ENCODE peak calls at places on chromosomes 11 and 22, in eight cellular contexts. One of them, this sample, is unnamed.

GRCh38 chr11:110287537-110287936 is 8.9 kb downstream of the RDX start:
- DNase-seq in fibroblast of villous mesenchyme: no peak
- DNase-seq in breast epithelium: no peak
- DNase-seq in mammary epithelial cell: no peak
- DNase-seq in effector CD4-positive, alpha-beta T cell: no peak
- DNase-seq in head of caudate nucleus: no peak
- DNase-seq in AG10803: no peak
- DNase-seq in ELF-1: no peak
- DNase-seq in this sample: no peak

GRCh38 chr11:126459691-126460404 is 104.4 kb downstream of the ST3GAL4 start:
- DNase-seq in fibroblast of villous mesenchyme: peak
- DNase-seq in breast epithelium: no peak
- DNase-seq in mammary epithelial cell: no peak
- DNase-seq in effector CD4-positive, alpha-beta T cell: no peak
- DNase-seq in head of caudate nucleus: no peak
- DNase-seq in AG10803: peak
- DNase-seq in ELF-1: no peak
- DNase-seq in this sample: peak

GRCh38 chr11:106271126-106271525 is 193.7 kb downstream of the AASDHPPT start:
- DNase-seq in fibroblast of villous mesenchyme: no peak
- DNase-seq in breast epithelium: no peak
- DNase-seq in mammary epithelial cell: no peak
- DNase-seq in effector CD4-positive, alpha-beta T cell: no peak
- DNase-seq in head of caudate nucleus: no peak
- DNase-seq in AG10803: peak
- DNase-seq in ELF-1: no peak
- DNase-seq in this sample: no peak

GRCh38 chr11:59857444-59858434 is 8.5 kb downstream of the TCN1 start:
- DNase-seq in fibroblast of villous mesenchyme: peak
- DNase-seq in breast epithelium: no peak
- DNase-seq in mammary epithelial cell: peak
- DNase-seq in effector CD4-positive, alpha-beta T cell: no peak
- DNase-seq in head of caudate nucleus: no peak
- DNase-seq in AG10803: no peak
- DNase-seq in ELF-1: peak
- DNase-seq in this sample: no peak

GRCh38 chr11:8209208-8209807 is 40.5 kb upstream of the RIC3 start:
- DNase-seq in fibroblast of villous mesenchyme: no peak
- DNase-seq in breast epithelium: no peak
- DNase-seq in mammary epithelial cell: no peak
- DNase-seq in effector CD4-positive, alpha-beta T cell: no peak
- DNase-seq in head of caudate nucleus: no peak
- DNase-seq in AG10803: no peak
- DNase-seq in ELF-1: peak
- DNase-seq in this sample: no peak

GRCh38 chr11:117179048-117179999 is 781 bp downstream of the SIDT2 start:
- DNase-seq in fibroblast of villous mesenchyme: peak
- DNase-seq in breast epithelium: no peak
- DNase-seq in mammary epithelial cell: peak
- DNase-seq in effector CD4-positive, alpha-beta T cell: peak
- DNase-seq in head of caudate nucleus: peak
- DNase-seq in AG10803: peak
- DNase-seq in ELF-1: no peak
- DNase-seq in this sample: no peak

GRCh38 chr11:72298931-72299330 is 55.0 kb upstream of the PHOX2A start:
- DNase-seq in fibroblast of villous mesenchyme: no peak
- DNase-seq in breast epithelium: peak
- DNase-seq in mammary epithelial cell: no peak
- DNase-seq in effector CD4-positive, alpha-beta T cell: no peak
- DNase-seq in head of caudate nucleus: no peak
- DNase-seq in AG10803: no peak
- DNase-seq in ELF-1: no peak
- DNase-seq in this sample: no peak

GRCh38 chr11:75066061-75066460 is 30.6 kb downstream of the OR2AT4 start:
- DNase-seq in fibroblast of villous mesenchyme: no peak
- DNase-seq in breast epithelium: no peak
- DNase-seq in mammary epithelial cell: no peak
- DNase-seq in effector CD4-positive, alpha-beta T cell: no peak
- DNase-seq in head of caudate nucleus: no peak
- DNase-seq in AG10803: no peak
- DNase-seq in ELF-1: no peak
- DNase-seq in this sample: no peak

GRCh38 chr11:30855383-30856006 is 269.3 kb upstream of the MPPED2 start:
- DNase-seq in fibroblast of villous mesenchyme: peak
- DNase-seq in breast epithelium: no peak
- DNase-seq in mammary epithelial cell: no peak
- DNase-seq in effector CD4-positive, alpha-beta T cell: no peak
- DNase-seq in head of caudate nucleus: no peak
- DNase-seq in AG10803: peak
- DNase-seq in ELF-1: no peak
- DNase-seq in this sample: no peak

GRCh38 chr11:132114185-132114584 is 743.8 kb downstream of the NTM start:
- DNase-seq in fibroblast of villous mesenchyme: no peak
- DNase-seq in breast epithelium: no peak
- DNase-seq in mammary epithelial cell: no peak
- DNase-seq in effector CD4-positive, alpha-beta T cell: no peak
- DNase-seq in head of caudate nucleus: no peak
- DNase-seq in AG10803: peak
- DNase-seq in ELF-1: peak
- DNase-seq in this sample: no peak

GRCh38 chr22:42993651-42994275 is 21.2 kb downstream of the PACSIN2 start:
- DNase-seq in fibroblast of villous mesenchyme: peak
- DNase-seq in breast epithelium: no peak
- DNase-seq in mammary epithelial cell: no peak
- DNase-seq in effector CD4-positive, alpha-beta T cell: no peak
- DNase-seq in head of caudate nucleus: no peak
- DNase-seq in AG10803: peak
- DNase-seq in ELF-1: no peak
- DNase-seq in this sample: no peak

GRCh38 chr22:23221351-23221804 is 41.1 kb downstream of the BCR start:
- DNase-seq in fibroblast of villous mesenchyme: no peak
- DNase-seq in breast epithelium: no peak
- DNase-seq in mammary epithelial cell: no peak
- DNase-seq in effector CD4-positive, alpha-beta T cell: no peak
- DNase-seq in head of caudate nucleus: no peak
- DNase-seq in AG10803: no peak
- DNase-seq in ELF-1: no peak
- DNase-seq in this sample: no peak

GRCh38 chr11:66685276-66686099 is 7.8 kb upstream of the RBM4B start:
- DNase-seq in fibroblast of villous mesenchyme: no peak
- DNase-seq in breast epithelium: no peak
- DNase-seq in mammary epithelial cell: no peak
- DNase-seq in effector CD4-positive, alpha-beta T cell: no peak
- DNase-seq in head of caudate nucleus: no peak
- DNase-seq in AG10803: no peak
- DNase-seq in ELF-1: peak
- DNase-seq in this sample: no peak

GRCh38 chr11:2559527-2560311 is 114.9 kb downstream of the KCNQ1 start:
- DNase-seq in fibroblast of villous mesenchyme: no peak
- DNase-seq in breast epithelium: no peak
- DNase-seq in mammary epithelial cell: no peak
- DNase-seq in effector CD4-positive, alpha-beta T cell: no peak
- DNase-seq in head of caudate nucleus: peak
- DNase-seq in AG10803: no peak
- DNase-seq in ELF-1: no peak
- DNase-seq in this sample: no peak

GRCh38 chr22:29481265-29482000 is 1.4 kb downstream of the NEFH start:
- DNase-seq in fibroblast of villous mesenchyme: peak
- DNase-seq in breast epithelium: no peak
- DNase-seq in mammary epithelial cell: no peak
- DNase-seq in effector CD4-positive, alpha-beta T cell: no peak
- DNase-seq in head of caudate nucleus: no peak
- DNase-seq in AG10803: peak
- DNase-seq in ELF-1: peak
- DNase-seq in this sample: no peak

GRCh38 chr11:3182462-3182852 is 17.3 kb upstream of the OSBPL5 start:
- DNase-seq in fibroblast of villous mesenchyme: no peak
- DNase-seq in breast epithelium: no peak
- DNase-seq in mammary epithelial cell: no peak
- DNase-seq in effector CD4-positive, alpha-beta T cell: no peak
- DNase-seq in head of caudate nucleus: no peak
- DNase-seq in AG10803: no peak
- DNase-seq in ELF-1: no peak
- DNase-seq in this sample: no peak

GRCh38 chr22:40107244-40107643 is 70.5 kb upstream of the TNRC6B start:
- DNase-seq in fibroblast of villous mesenchyme: peak
- DNase-seq in breast epithelium: no peak
- DNase-seq in mammary epithelial cell: no peak
- DNase-seq in effector CD4-positive, alpha-beta T cell: no peak
- DNase-seq in head of caudate nucleus: no peak
- DNase-seq in AG10803: no peak
- DNase-seq in ELF-1: no peak
- DNase-seq in this sample: no peak

GRCh38 chr22:47124946-47125345 is 362.5 kb downstream of the TBC1D22A start:
- DNase-seq in fibroblast of villous mesenchyme: no peak
- DNase-seq in breast epithelium: no peak
- DNase-seq in mammary epithelial cell: no peak
- DNase-seq in effector CD4-positive, alpha-beta T cell: no peak
- DNase-seq in head of caudate nucleus: no peak
- DNase-seq in AG10803: no peak
- DNase-seq in ELF-1: peak
- DNase-seq in this sample: no peak

GRCh38 chr22:38861170-38861874 is 10.7 kb downstream of the CBX6 start:
- DNase-seq in fibroblast of villous mesenchyme: no peak
- DNase-seq in breast epithelium: no peak
- DNase-seq in mammary epithelial cell: no peak
- DNase-seq in effector CD4-positive, alpha-beta T cell: no peak
- DNase-seq in head of caudate nucleus: no peak
- DNase-seq in AG10803: no peak
- DNase-seq in ELF-1: no peak
- DNase-seq in this sample: no peak

This sample was measured in AG09309.